ENCODE peak calls at places on chromosome 7, in five cellular contexts. U is caudate nucleus, Y is frontal cortex, F is AG10803, P is kidney tubule cell. T is an unnamed sample.

GRCh38 chr7:67019562-67020390 is 23.1 kb downstream of the TYW1 start:
- DNase-seq in U (no peak), Y (no peak), F (peak; percentile 59), P (peak; percentile 52), T (no peak)

GRCh38 chr7:2358968-2359527 is 4.4 kb downstream of the EIF3B start:
- DNase-seq in U (no peak), Y (no peak), F (no peak), P (no peak), T (no peak)

GRCh38 chr7:104943502-104944343 is 70.3 kb upstream of the KMT2E start:
- DNase-seq in U (no peak), Y (no peak), F (no peak), P (peak; percentile 80), T (peak; percentile 82)

GRCh38 chr7:130400120-130400572 is 19.9 kb downstream of the CPA1 start:
- DNase-seq in U (no peak), Y (no peak), F (peak; percentile 99), P (no peak), T (no peak)

GRCh38 chr7:112957901-112958300 is 128.7 kb downstream of the GPR85 start:
- DNase-seq in U (no peak), Y (no peak), F (no peak), P (no peak), T (no peak)

GRCh38 chr7:46839651-46840050 is 742.3 kb downstream of the TNS3 start:
- DNase-seq in U (no peak), Y (no peak), F (peak; percentile 55), P (peak; percentile 45), T (no peak)

GRCh38 chr7:105902325-105902911 is 26.0 kb upstream of the ATXN7L1 start:
- DNase-seq in U (no peak), Y (no peak), F (no peak), P (no peak), T (no peak)

GRCh38 chr7:121442845-121443244 is 46.7 kb upstream of the FAM3C start:
- DNase-seq in U (no peak), Y (no peak), F (no peak), P (peak; percentile 42), T (no peak)

GRCh38 chr7:65230231-65230630 is 143.4 kb upstream of the ZNF92 start:
- DNase-seq in U (no peak), Y (no peak), F (no peak), P (no peak), T (no peak)

GRCh38 chr7:26153823-26154783 is 2.1 kb downstream of the NFE2L3 start:
- DNase-seq in U (no peak), Y (no peak), F (no peak), P (peak; percentile 83), T (no peak)